ENCODE peak calls at places on chromosomes 13 and 19, in four cellular contexts. S, Q, P and K are unnamed samples.

GRCh38 chr19:33659835-33660234 is 38.1 kb downstream of the CHST8 start:
- DNase-seq in Q (no peak), P (no peak), S (no peak), K (no peak)

GRCh38 chr19:35693835-35694599 is 10.3 kb upstream of the ZBTB32 start:
- DNase-seq in Q (peak; percentile 88), S (peak; percentile 93), P (peak; percentile 89), K (peak; percentile 93)

GRCh38 chr13:40404407-40404806 is 262.0 kb downstream of the FOXO1 start:
- DNase-seq in Q (no peak), P (no peak), S (no peak), K (no peak)

GRCh38 chr13:32666990-32667571 is 80.8 kb downstream of the PDS5B start:
- DNase-seq in P (no peak), Q (no peak), S (no peak), K (no peak)

GRCh38 chr13:24891476-24892108 is 127.6 kb downstream of the RNF17 start:
- DNase-seq in Q (no peak), P (no peak), S (no peak), K (no peak)

GRCh38 chr19:46697142-46697960 is 19.6 kb downstream of the PRKD2 start:
- DNase-seq in Q (peak; percentile 86), S (peak; percentile 97), P (peak; percentile 95), K (peak; percentile 100)

GRCh38 chr19:17202249-17202648 is 12.9 kb upstream of the USE1 start:
- DNase-seq in Q (no peak), S (no peak), P (no peak), K (peak; percentile 75)

GRCh38 chr13:41652735-41653361 is 195.5 kb downstream of the RGCC start:
- DNase-seq in S (peak; percentile 33), Q (peak; percentile 42), P (no peak), K (peak; percentile 24)

GRCh38 chr13:33884506-33885221 is 66.7 kb downstream of the RFC3 start:
- DNase-seq in Q (no peak), P (no peak), S (no peak), K (no peak)

GRCh38 chr13:31115616-31116015 is 46.1 kb downstream of the HSPH1 start:
- DNase-seq in P (no peak), S (no peak), Q (no peak), K (no peak)

GRCh38 chr19:45217957-45218334 is 27.3 kb downstream of the EXOC3L2 start:
- DNase-seq in P (no peak), S (no peak), Q (no peak), K (peak; percentile 65)

GRCh38 chr13:74289130-74289529 is 154.9 kb upstream of the KLF12 start:
- DNase-seq in Q (no peak), S (no peak), P (no peak), K (no peak)

GRCh38 chr19:54364775-54365257 is at the start of gene LAIR1:
- DNase-seq in S (no peak), P (no peak), Q (no peak), K (no peak)

GRCh38 chr13:48110930-48111721 is 16.2 kb upstream of the MED4 start:
- DNase-seq in P (no peak), S (no peak), Q (peak; percentile 78), K (no peak)

GRCh38 chr13:63044617-63045016 is 1629.0 kb upstream of the PCDH20 start:
- DNase-seq in P (no peak), S (peak; percentile 7), Q (no peak), K (no peak)

GRCh38 chr13:110811008-110811720 is 97.7 kb downstream of the ING1 start:
- DNase-seq in P (no peak), Q (no peak), S (no peak), K (peak; percentile 35)

GRCh38 chr13:110811751-110812110 is 98.2 kb downstream of the ING1 start:
- DNase-seq in P (no peak), Q (no peak), S (no peak), K (peak; percentile 53)

GRCh38 chr13:110807546-110807945 is 94.0 kb downstream of the ING1 start:
- DNase-seq in P (no peak), S (no peak), Q (no peak), K (no peak)

GRCh38 chr13:110812111-110812868 is 98.8 kb downstream of the ING1 start:
- DNase-seq in S (no peak), P (no peak), Q (no peak), K (peak; percentile 90)

DNA sequence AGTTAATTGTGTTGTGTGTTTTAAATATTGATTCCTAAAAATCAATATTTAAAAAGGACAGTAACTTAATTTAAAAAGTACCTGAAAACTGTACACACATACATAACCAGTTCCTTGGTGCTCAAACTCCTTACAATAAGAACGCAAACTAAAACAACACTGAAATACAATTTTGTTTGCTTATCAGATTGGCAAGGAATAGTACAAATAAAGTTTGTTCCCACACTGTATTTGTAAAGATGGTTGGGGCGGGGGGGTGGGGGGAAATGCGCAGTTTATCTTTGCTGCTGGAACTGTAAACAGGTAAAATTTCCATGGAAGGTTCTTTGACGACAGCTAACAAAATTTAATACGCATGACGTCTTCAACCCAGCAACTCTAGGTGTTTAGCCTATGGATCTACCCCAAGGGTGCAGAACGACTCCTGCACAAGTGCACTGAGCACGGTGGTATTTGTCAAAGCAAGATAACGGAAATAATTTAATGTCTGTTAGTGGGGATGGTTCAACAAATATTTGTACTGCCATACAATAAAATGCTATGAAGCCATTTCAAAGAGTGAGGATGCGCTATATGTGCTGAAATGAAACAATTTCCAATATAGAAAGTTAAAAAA is 96.5 kb downstream of the ING1 start:
- DNase-seq in S (no peak), Q (no peak), P (no peak), K (no peak)
- H3K27me3 ChIP-seq in S (peaks cover 21% of the 10 kb centered on the region), Q (peaks cover 47% of the 10 kb centered on the region), P (no peaks in the 10 kb centered on the region), K (peaks cover 26% of the 10 kb centered on the region)

GRCh38 chr13:52739468-52740071 is at the start of gene CNMD:
- DNase-seq in Q (no peak), P (no peak), S (peak; percentile 50), K (peak; percentile 74)
- H3K4me3 ChIP-seq in Q (peak within 1 kb of the TSS; percentile 11), P (no peak within 1 kb of the TSS), S (peak within 1 kb of the TSS; percentile 55), K (peak within 1 kb of the TSS; percentile 71)

GRCh38 chr19:49492573-49493411 is 3.4 kb upstream of the RPS11 start:
- DNase-seq in P (no peak), S (peak; percentile 1), Q (no peak), K (peak; percentile 59)
- H3K36me3 ChIP-seq in P (peaks cover 41% of the 10 kb centered on the region), S (peaks cover 8% of the 10 kb centered on the region), Q (peaks cover 46% of the 10 kb centered on the region), K (peaks cover 46% of the 10 kb centered on the region)

GRCh38 chr13:113090415-113090770 is 15.2 kb upstream of the F7 start:
- DNase-seq in P (no peak), Q (no peak), S (no peak), K (peak; percentile 94)
- H3K27me3 ChIP-seq in P (no peaks in the 10 kb centered on the region), Q (no peaks in the 10 kb centered on the region), S (no peaks in the 10 kb centered on the region), K (no peaks in the 10 kb centered on the region)

DNA sequence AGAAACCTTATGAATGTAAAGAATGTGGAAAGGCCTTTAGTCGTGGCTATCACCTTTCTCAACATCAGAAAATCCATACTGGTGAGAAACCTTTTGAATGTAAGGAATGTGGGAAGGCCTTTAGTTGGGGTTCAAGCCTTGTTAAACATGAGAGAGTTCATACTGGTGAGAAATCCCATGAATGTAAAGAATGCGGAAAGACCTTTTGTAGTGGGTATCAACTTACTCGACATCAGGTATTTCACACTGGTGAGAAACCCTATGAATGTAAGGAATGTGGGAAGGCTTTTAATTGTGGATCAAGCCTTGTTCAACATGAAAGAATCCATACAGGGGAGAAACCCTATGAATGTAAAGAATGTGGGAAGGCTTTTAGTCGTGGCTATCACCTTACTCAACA is 20.8 kb downstream of the ZNF283 start:
- DNase-seq in P (no peak), S (peak; percentile 2), Q (no peak), K (no peak)
- H3K4me3 ChIP-seq in P (no peak overlapping the region), S (no peak overlapping the region), Q (no peak overlapping the region), K (no peak overlapping the region)

GRCh38 chr19:2338751-2339643 is 10.5 kb downstream of the SPPL2B start:
- DNase-seq in P (no peak), Q (no peak), S (no peak), K (no peak)
- H3K36me3 ChIP-seq in P (peaks cover 29% of the 10 kb centered on the region), Q (peaks cover 17% of the 10 kb centered on the region), S (no peaks in the 10 kb centered on the region), K (peaks cover 1% of the 10 kb centered on the region)

GRCh38 chr13:112978561-112979405 is 9.8 kb downstream of the MCF2L start:
- DNase-seq in P (no peak), Q (peak; percentile 80), S (no peak), K (peak; percentile 60)
- H3K27me3 ChIP-seq in P (no peaks in the 10 kb centered on the region), Q (no peaks in the 10 kb centered on the region), S (no peaks in the 10 kb centered on the region), K (no peaks in the 10 kb centered on the region)

GRCh38 chr13:109781384-109782065 is 4.9 kb downstream of the IRS2 start:
- DNase-seq in S (no peak), P (no peak), Q (no peak), K (no peak)
- H3K4me3 ChIP-seq in S (peak overlapping the region; percentile 30), P (peak overlapping the region; percentile 52), Q (peak overlapping the region; percentile 44), K (no peak overlapping the region)